ENCODE peak calls at places on chromosomes 4 and X, in six cellular contexts. S is T-helper 22 cell; F is activated CD8-positive, alpha-beta T cell treated with anti-CD3 and anti-CD28 coated beads, Interleukin-2, amount 10 ng/mL, durations not matched to agents 7 days and 5 days; Y is hepatocyte; W is Ammon's horn; X is HCEC 1CT. E is an unnamed sample.

GRCh38 chrX:51361251-51361650 is 28.6 kb downstream of the NUDT10 start:
- DNase-seq in S (no peak), F (no peak), Y (no peak), W (no peak), X (no peak), E (no peak)

GRCh38 chr4:142402156-142402555 is 443.9 kb downstream of the INPP4B start:
- DNase-seq in S (no peak), F (no peak), Y (no peak), W (no peak), X (no peak), E (no peak)

GRCh38 chr4:123478859-123479345 is 82.3 kb downstream of the SPRY1 start:
- DNase-seq in S (no peak), F (peak), Y (peak), W (no peak), X (no peak), E (peak)

GRCh38 chrX:114800719-114801118 is 216.7 kb downstream of the IL13RA2 start:
- DNase-seq in S (no peak), F (no peak), Y (no peak), W (no peak), X (peak), E (peak)

GRCh38 chrX:1249101-1249887 is 19.3 kb upstream of the CSF2RA start:
- DNase-seq in S (no peak), F (peak), Y (peak), W (peak), X (no peak), E (peak)

GRCh38 chr4:175739612-175740011 is 72.5 kb downstream of the GPM6A start:
- DNase-seq in S (no peak), F (no peak), Y (no peak), W (no peak), X (no peak), E (no peak)

GRCh38 chr4:189185810-189186432 is 754.8 kb upstream of the FRG1 start:
- DNase-seq in S (no peak), F (no peak), Y (no peak), W (no peak), X (no peak), E (no peak)

GRCh38 chrX:70422886-70423336 is at the start of gene GDPD2:
- DNase-seq in S (no peak), F (no peak), Y (peak), W (peak), X (no peak), E (no peak)

GRCh38 chr4:11471613-11472012 is 42.9 kb upstream of the HS3ST1 start:
- DNase-seq in S (peak), F (peak), Y (no peak), W (peak), X (no peak), E (no peak)

GRCh38 chrX:10326578-10326977 is 169.8 kb downstream of the CLCN4 start:
- DNase-seq in S (no peak), F (no peak), Y (no peak), W (peak), X (peak), E (no peak)

GRCh38 chr4:156959298-156959702 is 12.3 kb downstream of the PDGFC start:
- DNase-seq in S (no peak), F (no peak), Y (no peak), W (no peak), X (peak), E (peak)

GRCh38 chrX:54043696-54044125 is 562 bp downstream of the PHF8 start:
- DNase-seq in S (peak), F (peak), Y (peak), W (peak), X (peak), E (no peak)

GRCh38 chr4:139858436-139859225 is 193.0 kb downstream of the MGST2 start:
- DNase-seq in S (no peak), F (no peak), Y (no peak), W (peak), X (no peak), E (no peak)

GRCh38 chr4:176726803-176727202 is 65.9 kb downstream of the VEGFC start:
- DNase-seq in S (no peak), F (no peak), Y (peak), W (no peak), X (no peak), E (no peak)

GRCh38 chrX:121365572-121366161 is 318.3 kb downstream of the GLUD2 start:
- DNase-seq in S (no peak), F (no peak), Y (peak), W (no peak), X (no peak), E (no peak)

GRCh38 chrX:103376118-103376978 is at the start of gene BEX3:
- DNase-seq in S (peak), F (peak), Y (peak), W (peak), X (peak), E (no peak)

GRCh38 chrX:134537179-134537945 is 77.4 kb downstream of the HPRT1 start:
- DNase-seq in S (no peak), F (no peak), Y (peak), W (no peak), X (peak), E (peak)

GRCh38 chr4:13627606-13628301 is at the start of gene BOD1L1:
- DNase-seq in S (peak), F (peak), Y (peak), W (peak), X (peak), E (peak)

GRCh38 chrX:115561605-115562491 is 874 bp downstream of the PLS3 start:
- DNase-seq in S (no peak), F (no peak), Y (peak), W (peak), X (peak), E (no peak)

GRCh38 chr4:34972189-34972588 is 1272.1 kb downstream of the ARAP2 start:
- DNase-seq in S (no peak), F (no peak), Y (no peak), W (no peak), X (no peak), E (no peak)

GRCh38 chr4:88674989-88675388 is 22.6 kb downstream of the NAP1L5 start:
- DNase-seq in S (no peak), F (no peak), Y (no peak), W (no peak), X (peak), E (no peak)

GRCh38 chr4:24380953-24381506 is 203.3 kb downstream of the DHX15 start:
- DNase-seq in S (no peak), F (no peak), Y (no peak), W (no peak), X (no peak), E (no peak)

GRCh38 chr4:158786155-158786581 is 17.3 kb downstream of the FNIP2 start:
- DNase-seq in S (no peak), F (no peak), Y (no peak), W (no peak), X (no peak), E (no peak)

GRCh38 chrX:48083212-48083611 is 11.8 kb upstream of the ZNF630 start:
- DNase-seq in S (no peak), F (peak), Y (peak), W (peak), X (peak), E (peak)

GRCh38 chr4:24219171-24219570 is 329.3 kb upstream of the PPARGC1A start:
- DNase-seq in S (no peak), F (no peak), Y (peak), W (no peak), X (no peak), E (no peak)

GRCh38 chrX:68994135-68994882 is 165.5 kb downstream of the EFNB1 start:
- DNase-seq in S (no peak), F (no peak), Y (no peak), W (peak), X (no peak), E (no peak)

GRCh38 chr4:124931050-124931449 is 218.5 kb upstream of the ANKRD50 start:
- DNase-seq in S (no peak), F (no peak), Y (no peak), W (no peak), X (no peak), E (peak)

GRCh38 chr4:151530230-151530629 is 121.3 kb downstream of the FHIP1A start:
- DNase-seq in S (no peak), F (no peak), Y (no peak), W (no peak), X (no peak), E (peak)

GRCh38 chr4:24471623-24472510 is 112.5 kb downstream of the DHX15 start:
- DNase-seq in S (no peak), F (no peak), Y (peak), W (peak), X (no peak), E (no peak)

GRCh38 chr4:157075811-157076577 is at the start of gene GLRB:
- DNase-seq in S (no peak), F (no peak), Y (peak), W (peak), X (peak), E (no peak)

GRCh38 chrX:110432831-110433230 is 74.2 kb downstream of the RTL9 start:
- DNase-seq in S (no peak), F (no peak), Y (no peak), W (no peak), X (no peak), E (no peak)

GRCh38 chrX:147803948-147804347 is 107.8 kb upstream of the FMR1 start:
- DNase-seq in S (no peak), F (peak), Y (peak), W (peak), X (no peak), E (no peak)

GRCh38 chr4:28117067-28117756 is 1256.6 kb downstream of the STIM2 start:
- DNase-seq in S (no peak), F (no peak), Y (peak), W (no peak), X (no peak), E (no peak)